ENCODE peak calls at places on chromosomes 16 and 17, in nine cellular contexts. L, R, I, P, C, D, K, Y and Z are unnamed samples.

GRCh38 chr16:72561-73537 is at the start of gene RHBDF1:
- DNase-seq in L (peak; percentile 69), R (no peak), I (no peak), P (peak; percentile 90), C (peak; percentile 85), D (no peak), K (peak; percentile 86), Y (peak; percentile 53), Z (peak; percentile 99)

GRCh38 chr17:63475491-63476412 is 1.1 kb upstream of the ACE start:
- DNase-seq in L (no peak), R (no peak), I (no peak), P (no peak), C (no peak), D (no peak), K (no peak), Y (no peak), Z (peak; percentile 76)

GRCh38 chr17:61574542-61575351 is 16.3 kb downstream of the NACA2 start:
- DNase-seq in L (no peak), R (no peak), I (no peak), P (peak; percentile 66), C (peak; percentile 11), D (no peak), K (no peak), Y (peak; percentile 38), Z (peak; percentile 52)

GRCh38 chr16:23607740-23608139 is 11.6 kb upstream of the NDUFAB1 start:
- DNase-seq in L (no peak), R (no peak), I (no peak), P (no peak), C (no peak), D (no peak), K (no peak), Y (no peak), Z (no peak)

GRCh38 chr17:48110722-48111121 is 3.2 kb downstream of the SNX11 start:
- DNase-seq in L (no peak), R (no peak), I (no peak), P (no peak), C (no peak), D (no peak), K (no peak), Y (no peak), Z (no peak)

GRCh38 chr17:6054372-6054771 is 15.8 kb upstream of the WSCD1 start:
- DNase-seq in L (no peak), R (no peak), I (no peak), P (no peak), C (no peak), D (no peak), K (no peak), Y (no peak), Z (no peak)

GRCh38 chr17:76204277-76204676 is 36.0 kb downstream of the RNF157 start:
- DNase-seq in L (no peak), R (peak; percentile 20), I (no peak), P (no peak), C (no peak), D (no peak), K (no peak), Y (no peak), Z (no peak)

GRCh38 chr17:81170727-81171494 is 4.9 kb upstream of the AATK start:
- DNase-seq in L (no peak), R (no peak), I (no peak), P (no peak), C (no peak), D (no peak), K (no peak), Y (no peak), Z (no peak)

GRCh38 chr16:85917959-85918358 is 19.0 kb downstream of the IRF8 start:
- DNase-seq in L (no peak), R (no peak), I (no peak), P (no peak), C (no peak), D (no peak), K (no peak), Y (no peak), Z (no peak)

GRCh38 chr16:11170201-11170600 is 85.8 kb downstream of the SOCS1 start:
- DNase-seq in L (no peak), R (no peak), I (no peak), P (no peak), C (no peak), D (no peak), K (no peak), Y (no peak), Z (no peak)

GRCh38 chr17:49523706-49524472 is 28.8 kb downstream of the NGFR start:
- DNase-seq in L (no peak), R (no peak), I (peak; percentile 62), P (no peak), C (no peak), D (no peak), K (no peak), Y (no peak), Z (peak; percentile 61)

GRCh38 chr17:77282524-77283515 is 142.1 kb downstream of the SEC14L1 start:
- DNase-seq in L (no peak), R (no peak), I (no peak), P (peak; percentile 46), C (no peak), D (no peak), K (peak; percentile 73), Y (no peak), Z (peak; percentile 70)

GRCh38 chr16:50538411-50539052 is 9.7 kb upstream of the NKD1 start:
- DNase-seq in L (no peak), R (no peak), I (no peak), P (no peak), C (no peak), D (no peak), K (no peak), Y (no peak), Z (no peak)

GRCh38 chr16:58110590-58111330 is 18.4 kb downstream of the CFAP20 start:
- DNase-seq in L (no peak), R (no peak), I (no peak), P (no peak), C (no peak), D (no peak), K (no peak), Y (no peak), Z (no peak)

GRCh38 chr17:45022288-45022648 is 29.2 kb downstream of the DCAKD start:
- DNase-seq in L (no peak), R (no peak), I (no peak), P (no peak), C (no peak), D (no peak), K (no peak), Y (no peak), Z (peak; percentile 67)

GRCh38 chr17:13114601-13115024 is 96.8 kb upstream of the ELAC2 start:
- DNase-seq in L (peak; percentile 19), R (peak; percentile 4), I (no peak), P (peak; percentile 87), C (peak; percentile 48), D (no peak), K (no peak), Y (no peak), Z (peak; percentile 85)

GRCh38 chr17:72332367-72332766 is 211.5 kb downstream of the SOX9 start:
- DNase-seq in L (no peak), R (no peak), I (no peak), P (no peak), C (no peak), D (no peak), K (no peak), Y (no peak), Z (no peak)

GRCh38 chr17:73644145-73645049 is at the start of gene SDK2:
- DNase-seq in L (no peak), R (no peak), I (no peak), P (peak; percentile 61), C (no peak), D (peak; percentile 39), K (peak; percentile 62), Y (no peak), Z (peak; percentile 86)

GRCh38 chr17:36901506-36901905 is 35.8 kb upstream of the LHX1 start:
- DNase-seq in L (no peak), R (no peak), I (no peak), P (peak; percentile 47), C (no peak), D (no peak), K (no peak), Y (no peak), Z (peak; percentile 69)

DNA sequence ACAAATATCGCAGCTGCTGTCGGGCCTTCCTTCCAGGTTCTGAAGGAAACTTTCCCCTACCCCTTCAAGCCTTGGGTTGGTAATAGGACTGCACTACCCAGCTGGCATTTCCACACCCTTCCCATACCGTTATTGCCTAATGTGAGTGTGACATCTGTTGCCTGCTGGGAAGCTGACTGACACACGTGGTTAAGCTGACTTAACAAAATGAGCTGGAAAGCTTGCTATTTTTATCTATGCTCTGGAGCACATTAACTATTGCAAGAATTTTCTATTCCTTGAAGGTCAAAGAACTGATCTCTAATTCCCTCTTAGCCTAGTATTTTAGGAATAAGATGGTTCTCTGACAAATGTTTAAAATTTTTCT is 79.5 kb downstream of the PMP22 start:
- DNase-seq in L (no peak), R (peak; percentile 52), I (peak; percentile 69), P (no peak), C (no peak), D (no peak), K (no peak), Y (no peak), Z (no peak)
- H3K27me3 ChIP-seq in L (no peaks in the 10 kb centered on the region), R (no peaks in the 10 kb centered on the region), I (no peaks in the 10 kb centered on the region), P (no peaks in the 10 kb centered on the region), C (no peaks in the 10 kb centered on the region), D (no peaks in the 10 kb centered on the region), K (no peaks in the 10 kb centered on the region), Y (no peaks in the 10 kb centered on the region), Z (no peaks in the 10 kb centered on the region)

GRCh38 chr16:4351880-4352279 is 759 bp upstream of the PAM16 start:
- DNase-seq in L (no peak), R (no peak), I (no peak), P (no peak), C (no peak), D (no peak), K (no peak), Y (no peak), Z (no peak)
- H3K4me3 ChIP-seq in L (peak overlapping the region; percentile 86), R (no peak overlapping the region), I (no peak overlapping the region), P (no peak overlapping the region), C (no peak overlapping the region), D (no peak overlapping the region), K (no peak overlapping the region), Y (peak overlapping the region; percentile 86), Z (no peak overlapping the region)

DNA sequence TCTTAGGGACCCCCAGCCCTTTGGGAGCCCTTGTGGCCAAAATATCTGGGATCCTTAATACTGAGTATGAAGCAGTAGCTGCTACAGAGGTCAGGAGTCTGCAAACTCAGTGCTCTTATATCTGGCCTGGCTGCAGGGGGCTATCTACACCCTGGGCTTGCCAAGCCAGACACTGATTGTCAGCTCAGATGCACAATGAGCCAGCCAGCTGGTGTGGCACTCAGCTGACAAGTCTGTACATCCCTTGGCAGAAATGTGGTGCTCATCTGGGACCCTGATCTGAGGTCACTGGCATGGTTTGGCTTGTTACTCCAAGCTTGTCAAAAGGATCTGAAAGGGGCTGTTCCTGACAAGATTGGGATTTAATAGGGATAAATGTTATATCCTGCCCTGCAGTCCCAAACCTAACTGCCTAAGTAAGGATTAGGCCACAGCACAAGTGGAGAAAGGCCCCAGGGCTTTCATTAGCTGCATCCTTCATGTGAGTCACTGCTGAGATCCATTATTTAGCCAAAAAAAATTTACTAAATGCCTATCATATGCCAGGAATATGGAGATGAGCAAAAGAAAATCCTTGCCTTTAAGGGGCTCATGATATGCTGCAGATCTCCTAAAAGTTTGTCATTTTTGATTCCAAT is 6.2 kb downstream of the SLC6A2 start:
- DNase-seq in L (no peak), R (peak; percentile 31), I (peak; percentile 38), P (no peak), C (no peak), D (no peak), K (no peak), Y (no peak), Z (no peak)
- H3K27me3 ChIP-seq in L (peaks cover 55% of the 10 kb centered on the region), R (peaks cover 6% of the 10 kb centered on the region), I (no peaks in the 10 kb centered on the region), P (peaks cover 42% of the 10 kb centered on the region), C (no peaks in the 10 kb centered on the region), D (no peaks in the 10 kb centered on the region), K (peaks cover 16% of the 10 kb centered on the region), Y (no peaks in the 10 kb centered on the region), Z (peaks cover 24% of the 10 kb centered on the region)

GRCh38 chr17:67974186-67974585 is 22.1 kb downstream of the C17orf58 start:
- DNase-seq in L (no peak), R (no peak), I (no peak), P (no peak), C (no peak), D (no peak), K (no peak), Y (no peak), Z (peak; percentile 40)
- H3K4me3 ChIP-seq in L (no peak overlapping the region), R (no peak overlapping the region), I (no peak overlapping the region), P (peak overlapping the region; percentile 19), C (no peak overlapping the region), D (no peak overlapping the region), K (no peak overlapping the region), Y (no peak overlapping the region), Z (peak overlapping the region; percentile 47)